ENCODE peak calls at places on chromosomes 7 and 10, in four cellular contexts. J is nucleus accumbens, K is RCC 7860, T is caudate nucleus. A is an unnamed sample.

GRCh38 chr10:122407375-122408125 is 33.0 kb downstream of the PLEKHA1 start:
- DNase-seq in J (no peak), K (no peak), T (no peak), A (no peak)

GRCh38 chr7:6273380-6273837 is 985 bp upstream of the CYTH3 start:
- DNase-seq in K (no peak), J (no peak), T (no peak), A (no peak)

GRCh38 chr10:119541046-119541445 is 1.5 kb downstream of the RGS10 start:
- DNase-seq in T (no peak), J (no peak), K (no peak), A (no peak)

GRCh38 chr7:20514364-20514763 is 101.1 kb upstream of the ABCB5 start:
- DNase-seq in J (no peak), T (no peak), K (peak; percentile 57), A (no peak)

GRCh38 chr10:26879744-26880143 is 19.0 kb upstream of the ABI1 start:
- DNase-seq in T (no peak), J (no peak), K (no peak), A (peak; percentile 54)

GRCh38 chr10:30817541-30817940 is 188.0 kb upstream of the LYZL2 start:
- DNase-seq in T (no peak), J (no peak), K (no peak), A (no peak)

GRCh38 chr7:22417349-22417748 is 60.4 kb upstream of the RAPGEF5 start:
- DNase-seq in J (no peak), T (no peak), K (no peak), A (no peak)

GRCh38 chr7:94008537-94008936 is 4.4 kb upstream of the BET1 start:
- DNase-seq in T (no peak), J (no peak), K (peak; percentile 96), A (no peak)

GRCh38 chr10:47332946-47333345 is 10.7 kb downstream of the GDF2 start:
- DNase-seq in K (no peak), J (no peak), T (no peak), A (no peak)

GRCh38 chr10:127906548-127907377 is at the start of gene PTPRE:
- DNase-seq in J (peak; percentile 39), K (peak; percentile 62), T (no peak), A (no peak)

GRCh38 chr7:69982197-69982596 is 383.9 kb downstream of the AUTS2 start:
- DNase-seq in K (no peak), J (no peak), T (no peak), A (no peak)

GRCh38 chr10:79941585-79942210 is 7.2 kb downstream of the SFTPD start:
- DNase-seq in T (no peak), K (no peak), J (no peak), A (no peak)

GRCh38 chr10:62025134-62025794 is 123.8 kb downstream of the ARID5B start:
- DNase-seq in T (no peak), K (no peak), J (no peak), A (no peak)

GRCh38 chr7:1425292-1426136 is 33.8 kb downstream of the MICALL2 start:
- DNase-seq in K (no peak), T (no peak), J (no peak), A (no peak)

GRCh38 chr10:67665491-67665890 is 30.5 kb downstream of the CTNNA3 start:
- DNase-seq in K (no peak), T (peak; percentile 18), J (peak; percentile 2), A (no peak)

GRCh38 chr7:27170936-27171635 is 3.0 kb downstream of the HOXA10 start:
- DNase-seq in J (no peak), T (no peak), K (peak; percentile 61), A (no peak)

GRCh38 chr7:22361795-22362194 is 4.8 kb upstream of the RAPGEF5 start:
- DNase-seq in J (no peak), T (no peak), K (no peak), A (peak; percentile 91)

GRCh38 chr7:106731207-106731606 is 70.2 kb upstream of the CCDC71L start:
- DNase-seq in J (no peak), K (no peak), T (no peak), A (no peak)

GRCh38 chr7:102271158-102271798 is 15.4 kb upstream of the SH2B2 start:
- DNase-seq in T (no peak), J (no peak), K (no peak), A (no peak)

GRCh38 chr10:132757171-132757570 is 28.8 kb downstream of the NKX6-2 start:
- DNase-seq in J (no peak), T (no peak), K (no peak), A (no peak)

A was measured in LNCaP clone FGC.